ENCODE peak calls at places on chromosome 4, in eight cellular contexts. W is CD8-positive, alpha-beta T cell; B is CD4-positive, alpha-beta memory T cell; V is RWPE1; K is CD8-positive, alpha-beta memory T cell; Q is PC-9; H is endodermal cell; L is IMR-90. A is an unnamed sample.

GRCh38 chr4:74440356-74440755 is 4.6 kb upstream of the AREG start:
- DNase-seq in W (no peak), B (no peak), V (peak; percentile 98), K (no peak), Q (no peak), H (no peak), L (no peak), A (no peak)

GRCh38 chr4:8771666-8772065 is 100.0 kb downstream of the HMX1 start:
- DNase-seq in W (no peak), B (no peak), V (no peak), K (no peak), Q (no peak), H (no peak), L (no peak), A (no peak)

GRCh38 chr4:67106846-67107467 is 438.3 kb downstream of the CENPC start:
- DNase-seq in W (no peak), B (no peak), V (no peak), K (no peak), Q (no peak), H (no peak), L (no peak), A (no peak)

GRCh38 chr4:4542824-4543485 is 1.1 kb upstream of the STX18 start:
- DNase-seq in W (no peak), B (peak; percentile 5), V (no peak), K (no peak), Q (no peak), H (peak; percentile 61), L (no peak), A (no peak)

GRCh38 chr4:88244821-88245579 is 39.4 kb downstream of the PPM1K start:
- DNase-seq in W (peak; percentile 52), B (peak; percentile 17), V (no peak), K (peak; percentile 9), Q (no peak), H (no peak), L (no peak), A (peak; percentile 74)

GRCh38 chr4:106258145-106259045 is 57.6 kb downstream of the TBCK start:
- DNase-seq in W (no peak), B (no peak), V (no peak), K (no peak), Q (no peak), H (no peak), L (peak; percentile 7), A (no peak)

GRCh38 chr4:172865103-172865502 is 303.5 kb upstream of the GALNT7 start:
- DNase-seq in W (no peak), B (no peak), V (no peak), K (no peak), Q (no peak), H (no peak), L (no peak), A (no peak)

GRCh38 chr4:87843936-87844335 is 11.2 kb downstream of the MEPE start:
- DNase-seq in W (no peak), B (no peak), V (peak; percentile 27), K (no peak), Q (no peak), H (no peak), L (peak; percentile 52), A (no peak)

GRCh38 chr4:140252144-140252741 is 98.3 kb upstream of the MAML3 start:
- DNase-seq in W (no peak), B (no peak), V (no peak), K (no peak), Q (no peak), H (peak; percentile 81), L (no peak), A (no peak)

GRCh38 chr4:56691425-56691824 is 10.3 kb upstream of the HOPX start:
- DNase-seq in W (no peak), B (no peak), V (no peak), K (no peak), Q (no peak), H (no peak), L (no peak), A (no peak)

GRCh38 chr4:123709336-123709735 is 312.7 kb downstream of the SPRY1 start:
- DNase-seq in W (no peak), B (no peak), V (no peak), K (no peak), Q (no peak), H (no peak), L (no peak), A (no peak)

GRCh38 chr4:67687639-67688038 is 13.3 kb downstream of the UBA6 start:
- DNase-seq in W (no peak), B (no peak), V (no peak), K (no peak), Q (no peak), H (no peak), L (peak; percentile 79), A (no peak)

GRCh38 chr4:89615056-89615455 is 221.9 kb downstream of the SNCA start:
- DNase-seq in W (no peak), B (no peak), V (no peak), K (no peak), Q (no peak), H (no peak), L (no peak), A (no peak)

GRCh38 chr4:74768857-74769525 is 25.3 kb downstream of the BTC start:
- DNase-seq in W (no peak), B (no peak), V (peak; percentile 29), K (no peak), Q (peak; percentile 61), H (no peak), L (peak; percentile 9), A (no peak)

GRCh38 chr4:152590179-152591031 is 54.5 kb upstream of the FBXW7 start:
- DNase-seq in W (no peak), B (no peak), V (peak; percentile 85), K (no peak), Q (peak; percentile 76), H (no peak), L (peak; percentile 89), A (no peak)

GRCh38 chr4:24795666-24796381 is 451 bp downstream of the SOD3 start:
- DNase-seq in W (no peak), B (no peak), V (no peak), K (no peak), Q (no peak), H (no peak), L (no peak), A (no peak)
- H3K27ac ChIP-seq in W (no peak overlapping the region), B (no peak overlapping the region), V (no peak overlapping the region), K (no peak overlapping the region), Q (peak overlapping the region; percentile 12), H (no peak overlapping the region), L (peak overlapping the region; percentile 35), A (no peak overlapping the region)

GRCh38 chr4:157223446-157223845 is 2.9 kb downstream of the GRIA2 start:
- DNase-seq in W (no peak), B (no peak), V (no peak), K (no peak), Q (no peak), H (no peak), L (no peak), A (no peak)

GRCh38 chr4:157221895-157222763 is 1.6 kb downstream of the GRIA2 start:
- DNase-seq in W (no peak), B (no peak), V (no peak), K (no peak), Q (no peak), H (peak; percentile 87), L (no peak), A (no peak)

GRCh38 chr4:157220026-157220881 is at the start of gene GRIA2:
- DNase-seq in W (no peak), B (no peak), V (peak; percentile 49), K (no peak), Q (no peak), H (peak; percentile 94), L (peak; percentile 54), A (peak; percentile 1)

GRCh38 chr4:157222764-157223145 is 2.2 kb downstream of the GRIA2 start:
- DNase-seq in W (no peak), B (no peak), V (no peak), K (no peak), Q (no peak), H (no peak), L (no peak), A (no peak)

DNA sequence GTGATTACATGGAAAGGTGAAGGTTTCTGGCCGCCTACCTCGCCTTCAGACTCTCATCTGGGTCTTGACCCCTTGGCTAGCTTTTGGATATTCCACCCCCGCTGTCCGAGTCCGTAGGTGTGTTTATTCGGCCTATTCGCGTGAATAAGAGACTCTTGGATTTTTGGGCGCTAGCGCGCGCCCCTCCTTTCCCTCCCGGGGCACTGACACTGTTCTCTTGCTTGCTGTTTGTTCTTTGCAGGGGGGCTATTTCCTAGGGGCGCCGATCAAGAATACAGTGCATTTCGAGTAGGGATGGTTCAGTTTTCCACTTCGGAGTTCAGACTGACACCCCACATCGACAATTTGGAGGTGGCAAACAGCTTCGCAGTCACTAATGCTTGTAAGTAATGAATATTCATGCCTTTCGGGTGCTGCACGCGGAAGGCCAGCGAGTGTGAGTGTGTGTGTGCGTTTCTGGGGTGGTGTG is 932 bp downstream of the GRIA2 start:
- DNase-seq in W (no peak), B (no peak), V (no peak), K (no peak), Q (no peak), H (no peak), L (no peak), A (no peak)
- H3K27ac ChIP-seq in W (no peak overlapping the region), B (no peak overlapping the region), V (no peak overlapping the region), K (no peak overlapping the region), Q (no peak overlapping the region), H (no peak overlapping the region), L (no peak overlapping the region), A (no peak overlapping the region)

GRCh38 chr4:1571986-1572385 is 112.1 kb downstream of the FAM53A start:
- DNase-seq in W (no peak), B (no peak), V (no peak), K (no peak), Q (no peak), H (no peak), L (no peak), A (no peak)
- H3K27ac ChIP-seq in W (no peak overlapping the region), B (no peak overlapping the region), V (peak overlapping the region; percentile 6), K (no peak overlapping the region), Q (no peak overlapping the region), H (no peak overlapping the region), L (no peak overlapping the region), A (no peak overlapping the region)

GRCh38 chr4:168836482-168836881 is 173.6 kb downstream of the CBR4 start:
- DNase-seq in W (no peak), B (no peak), V (no peak), K (no peak), Q (no peak), H (no peak), L (no peak), A (no peak)

GRCh38 chr4:168840386-168840763 is 169.7 kb downstream of the CBR4 start:
- DNase-seq in W (no peak), B (no peak), V (no peak), K (no peak), Q (no peak), H (no peak), L (no peak), A (no peak)

GRCh38 chr4:168839758-168840385 is 170.2 kb downstream of the CBR4 start:
- DNase-seq in W (no peak), B (no peak), V (no peak), K (no peak), Q (no peak), H (no peak), L (no peak), A (no peak)

GRCh38 chr4:168835880-168836454 is 174.1 kb downstream of the CBR4 start:
- DNase-seq in W (no peak), B (no peak), V (no peak), K (no peak), Q (no peak), H (no peak), L (no peak), A (no peak)

DNA sequence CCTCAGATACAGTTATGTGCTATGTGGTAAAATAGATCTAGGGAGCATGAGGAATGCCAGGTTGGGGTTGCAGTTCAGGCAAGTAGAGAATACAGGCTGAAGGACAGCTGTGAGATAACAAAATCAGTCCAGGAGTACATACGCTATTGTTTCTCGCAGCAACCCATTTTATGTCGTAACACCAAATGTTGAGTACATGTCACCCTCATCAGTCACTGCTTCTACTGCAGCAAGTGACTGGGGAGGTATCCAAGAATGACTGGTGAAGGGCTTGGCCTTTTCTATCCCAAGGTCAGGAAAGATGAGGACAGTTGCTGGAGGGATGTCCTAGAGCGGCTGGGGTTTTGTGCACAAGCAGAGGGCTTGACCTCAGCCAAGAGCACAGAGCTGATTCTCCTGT is 172.1 kb downstream of the CBR4 start:
- DNase-seq in W (no peak), B (no peak), V (no peak), K (no peak), Q (no peak), H (no peak), L (no peak), A (no peak)
- H3K27ac ChIP-seq in W (no peak overlapping the region), B (no peak overlapping the region), V (peak overlapping the region; percentile 62), K (no peak overlapping the region), Q (no peak overlapping the region), H (no peak overlapping the region), L (no peak overlapping the region), A (no peak overlapping the region)

A was measured in CD4-positive, CD25-positive, alpha-beta regulatory T cell.